ENCODE peak calls at places on chromosomes 5 and 9, in five cellular contexts. One of them, this sample, is unnamed.

GRCh38 chr9:34252016-34252415 is 73.2 kb downstream of the UBAP1 start:
- DNase-seq in Caki2: peak; percentile 23
- DNase-seq in stimulated activated CD4-positive, alpha-beta T cell treated with anti-CD3 and anti-CD28 coated beads, Interleukin-2, amount 100 ng/mL, for 48 hours: no peak
- DNase-seq in heart left ventricle: no peak
- DNase-seq in neuronal stem cell: no peak
- DNase-seq in this sample: no peak

GRCh38 chr5:90530736-90531487 is 1.5 kb upstream of the LYSMD3 start:
- DNase-seq in stimulated activated CD4-positive, alpha-beta T cell treated with anti-CD3 and anti-CD28 coated beads, Interleukin-2, amount 100 ng/mL, for 48 hours: no peak
- DNase-seq in heart left ventricle: no peak
- DNase-seq in Caki2: no peak
- DNase-seq in neuronal stem cell: no peak
- DNase-seq in this sample: no peak

GRCh38 chr5:20360243-20360642 is 372.2 kb upstream of the CDH18 start:
- DNase-seq in stimulated activated CD4-positive, alpha-beta T cell treated with anti-CD3 and anti-CD28 coated beads, Interleukin-2, amount 100 ng/mL, for 48 hours: no peak
- DNase-seq in heart left ventricle: no peak
- DNase-seq in neuronal stem cell: no peak
- DNase-seq in Caki2: no peak
- DNase-seq in this sample: no peak

GRCh38 chr9:16023466-16023865 is 470.6 kb downstream of the CCDC171 start:
- DNase-seq in Caki2: peak; percentile 58
- DNase-seq in neuronal stem cell: no peak
- DNase-seq in heart left ventricle: no peak
- DNase-seq in stimulated activated CD4-positive, alpha-beta T cell treated with anti-CD3 and anti-CD28 coated beads, Interleukin-2, amount 100 ng/mL, for 48 hours: no peak
- DNase-seq in this sample: no peak

GRCh38 chr9:88184986-88185385 is 46.7 kb upstream of the SPATA31C2 start:
- DNase-seq in Caki2: no peak
- DNase-seq in heart left ventricle: no peak
- DNase-seq in neuronal stem cell: no peak
- DNase-seq in stimulated activated CD4-positive, alpha-beta T cell treated with anti-CD3 and anti-CD28 coated beads, Interleukin-2, amount 100 ng/mL, for 48 hours: no peak
- DNase-seq in this sample: no peak

GRCh38 chr9:77807295-77807694 is 159.2 kb upstream of the GNA14 start:
- DNase-seq in heart left ventricle: no peak
- DNase-seq in stimulated activated CD4-positive, alpha-beta T cell treated with anti-CD3 and anti-CD28 coated beads, Interleukin-2, amount 100 ng/mL, for 48 hours: no peak
- DNase-seq in neuronal stem cell: no peak
- DNase-seq in Caki2: no peak
- DNase-seq in this sample: peak; percentile 37

GRCh38 chr5:84113246-84114118 is 271.2 kb downstream of the EDIL3 start:
- DNase-seq in Caki2: no peak
- DNase-seq in neuronal stem cell: peak; percentile 37
- DNase-seq in stimulated activated CD4-positive, alpha-beta T cell treated with anti-CD3 and anti-CD28 coated beads, Interleukin-2, amount 100 ng/mL, for 48 hours: no peak
- DNase-seq in heart left ventricle: no peak
- DNase-seq in this sample: peak; percentile 11

GRCh38 chr5:2732004-2732403 is 19.5 kb downstream of the IRX2 start:
- DNase-seq in Caki2: no peak
- DNase-seq in stimulated activated CD4-positive, alpha-beta T cell treated with anti-CD3 and anti-CD28 coated beads, Interleukin-2, amount 100 ng/mL, for 48 hours: no peak
- DNase-seq in neuronal stem cell: no peak
- DNase-seq in heart left ventricle: no peak
- DNase-seq in this sample: no peak

GRCh38 chr5:178425621-178426068 is 164.5 kb downstream of the COL23A1 start:
- DNase-seq in heart left ventricle: no peak
- DNase-seq in stimulated activated CD4-positive, alpha-beta T cell treated with anti-CD3 and anti-CD28 coated beads, Interleukin-2, amount 100 ng/mL, for 48 hours: no peak
- DNase-seq in Caki2: no peak
- DNase-seq in neuronal stem cell: no peak
- DNase-seq in this sample: no peak

GRCh38 chr5:8682381-8682780 is 813.4 kb downstream of the MTRR start:
- DNase-seq in heart left ventricle: no peak
- DNase-seq in Caki2: no peak
- DNase-seq in stimulated activated CD4-positive, alpha-beta T cell treated with anti-CD3 and anti-CD28 coated beads, Interleukin-2, amount 100 ng/mL, for 48 hours: no peak
- DNase-seq in neuronal stem cell: no peak
- DNase-seq in this sample: no peak

GRCh38 chr9:127783111-127783621 is 2.7 kb upstream of the CDK9 start:
- DNase-seq in stimulated activated CD4-positive, alpha-beta T cell treated with anti-CD3 and anti-CD28 coated beads, Interleukin-2, amount 100 ng/mL, for 48 hours: peak; percentile 52
- DNase-seq in Caki2: no peak
- DNase-seq in heart left ventricle: peak; percentile 85
- DNase-seq in neuronal stem cell: no peak
- DNase-seq in this sample: no peak

GRCh38 chr9:73714294-73714693 is 562.6 kb downstream of the ANXA1 start:
- DNase-seq in Caki2: peak; percentile 5
- DNase-seq in stimulated activated CD4-positive, alpha-beta T cell treated with anti-CD3 and anti-CD28 coated beads, Interleukin-2, amount 100 ng/mL, for 48 hours: no peak
- DNase-seq in heart left ventricle: no peak
- DNase-seq in neuronal stem cell: no peak
- DNase-seq in this sample: no peak

GRCh38 chr9:130701059-130702022 is 7.8 kb downstream of the EXOSC2 start:
- DNase-seq in heart left ventricle: peak; percentile 83
- DNase-seq in neuronal stem cell: peak; percentile 82
- DNase-seq in stimulated activated CD4-positive, alpha-beta T cell treated with anti-CD3 and anti-CD28 coated beads, Interleukin-2, amount 100 ng/mL, for 48 hours: peak; percentile 78
- DNase-seq in Caki2: peak; percentile 54
- DNase-seq in this sample: peak; percentile 66

GRCh38 chr5:5103249-5103648 is 36.9 kb upstream of the ADAMTS16 start:
- DNase-seq in Caki2: peak; percentile 40
- DNase-seq in neuronal stem cell: no peak
- DNase-seq in stimulated activated CD4-positive, alpha-beta T cell treated with anti-CD3 and anti-CD28 coated beads, Interleukin-2, amount 100 ng/mL, for 48 hours: no peak
- DNase-seq in heart left ventricle: no peak
- DNase-seq in this sample: no peak

GRCh38 chr9:123419721-123420559 is 63.9 kb downstream of the CRB2 start:
- DNase-seq in stimulated activated CD4-positive, alpha-beta T cell treated with anti-CD3 and anti-CD28 coated beads, Interleukin-2, amount 100 ng/mL, for 48 hours: no peak
- DNase-seq in heart left ventricle: no peak
- DNase-seq in Caki2: no peak
- DNase-seq in neuronal stem cell: no peak
- DNase-seq in this sample: no peak

GRCh38 chr9:97077465-97078295 is 38.7 kb upstream of the CTSV start:
- DNase-seq in Caki2: no peak
- DNase-seq in stimulated activated CD4-positive, alpha-beta T cell treated with anti-CD3 and anti-CD28 coated beads, Interleukin-2, amount 100 ng/mL, for 48 hours: no peak
- DNase-seq in neuronal stem cell: no peak
- DNase-seq in heart left ventricle: no peak
- DNase-seq in this sample: no peak

GRCh38 chr5:179668404-179668803 is 12.4 kb downstream of the CBY3 start:
- DNase-seq in heart left ventricle: no peak
- DNase-seq in stimulated activated CD4-positive, alpha-beta T cell treated with anti-CD3 and anti-CD28 coated beads, Interleukin-2, amount 100 ng/mL, for 48 hours: peak; percentile 36
- DNase-seq in neuronal stem cell: peak; percentile 50
- DNase-seq in Caki2: no peak
- DNase-seq in this sample: no peak

GRCh38 chr5:39452846-39453245 is 28.1 kb upstream of the DAB2 start:
- DNase-seq in Caki2: no peak
- DNase-seq in stimulated activated CD4-positive, alpha-beta T cell treated with anti-CD3 and anti-CD28 coated beads, Interleukin-2, amount 100 ng/mL, for 48 hours: no peak
- DNase-seq in heart left ventricle: no peak
- DNase-seq in neuronal stem cell: no peak
- DNase-seq in this sample: no peak

GRCh38 chr5:52809884-52810283 is 22.2 kb downstream of the ITGA1 start:
- DNase-seq in neuronal stem cell: no peak
- DNase-seq in stimulated activated CD4-positive, alpha-beta T cell treated with anti-CD3 and anti-CD28 coated beads, Interleukin-2, amount 100 ng/mL, for 48 hours: no peak
- DNase-seq in Caki2: no peak
- DNase-seq in heart left ventricle: no peak
- DNase-seq in this sample: no peak

GRCh38 chr9:78813602-78814180 is 516.8 kb downstream of the PSAT1 start:
- DNase-seq in heart left ventricle: no peak
- DNase-seq in neuronal stem cell: no peak
- DNase-seq in Caki2: no peak
- DNase-seq in stimulated activated CD4-positive, alpha-beta T cell treated with anti-CD3 and anti-CD28 coated beads, Interleukin-2, amount 100 ng/mL, for 48 hours: no peak
- DNase-seq in this sample: no peak

GRCh38 chr5:108113950-108114349 is 267.9 kb downstream of the FBXL17 start:
- DNase-seq in stimulated activated CD4-positive, alpha-beta T cell treated with anti-CD3 and anti-CD28 coated beads, Interleukin-2, amount 100 ng/mL, for 48 hours: no peak
- DNase-seq in neuronal stem cell: no peak
- DNase-seq in heart left ventricle: no peak
- DNase-seq in Caki2: no peak
- DNase-seq in this sample: no peak

GRCh38 chr5:145568581-145568980 is 266.6 kb downstream of the PRELID2 start:
- DNase-seq in stimulated activated CD4-positive, alpha-beta T cell treated with anti-CD3 and anti-CD28 coated beads, Interleukin-2, amount 100 ng/mL, for 48 hours: no peak
- DNase-seq in neuronal stem cell: no peak
- DNase-seq in Caki2: no peak
- DNase-seq in heart left ventricle: no peak
- DNase-seq in this sample: no peak

GRCh38 chr5:7539571-7539970 is 143.6 kb downstream of the ADCY2 start:
- DNase-seq in neuronal stem cell: no peak
- DNase-seq in stimulated activated CD4-positive, alpha-beta T cell treated with anti-CD3 and anti-CD28 coated beads, Interleukin-2, amount 100 ng/mL, for 48 hours: no peak
- DNase-seq in heart left ventricle: no peak
- DNase-seq in Caki2: no peak
- DNase-seq in this sample: no peak

GRCh38 chr9:134066923-134067851 is 639 bp downstream of the BRD3 start:
- DNase-seq in heart left ventricle: no peak
- DNase-seq in neuronal stem cell: no peak
- DNase-seq in Caki2: peak; percentile 36
- DNase-seq in stimulated activated CD4-positive, alpha-beta T cell treated with anti-CD3 and anti-CD28 coated beads, Interleukin-2, amount 100 ng/mL, for 48 hours: peak; percentile 17
- DNase-seq in this sample: peak; percentile 48

GRCh38 chr9:36623280-36623679 is 50.6 kb downstream of the MELK start:
- DNase-seq in heart left ventricle: no peak
- DNase-seq in stimulated activated CD4-positive, alpha-beta T cell treated with anti-CD3 and anti-CD28 coated beads, Interleukin-2, amount 100 ng/mL, for 48 hours: no peak
- DNase-seq in neuronal stem cell: no peak
- DNase-seq in Caki2: no peak
- DNase-seq in this sample: no peak